ENCODE peak calls at places on chromosomes 12 and 14, in seven cellular contexts. One of them, this sample, is unnamed.

GRCh38 chr12:64160718-64161060 is 61.4 kb downstream of the KICS2 start:
- DNase-seq in iris pigment epithelial cell: peak
- DNase-seq in activated CD4-positive, alpha-beta T cell treated with anti-CD3 and anti-CD28 coated beads, Interleukin-2, amount 50 U/mL, for 4 hours: no peak
- DNase-seq in stimulated activated CD8-positive, alpha-beta memory T cell treated with anti-CD3 and anti-CD28 coated beads, Interleukin-15, amount 100 ng/mL, for 24 hours: no peak
- DNase-seq in choroid plexus epithelial cell: peak
- DNase-seq in amygdala: no peak
- DNase-seq in activated T-cell treated with anti-CD3 and anti-CD28 coated beads, Interleukin-2, amount 50 U/mL, for 48 hours: no peak
- DNase-seq in this sample: no peak

GRCh38 chr12:70609739-70610491 is 27.3 kb downstream of the PTPRB start:
- DNase-seq in choroid plexus epithelial cell: no peak
- DNase-seq in activated T-cell treated with anti-CD3 and anti-CD28 coated beads, Interleukin-2, amount 50 U/mL, for 48 hours: no peak
- DNase-seq in iris pigment epithelial cell: peak
- DNase-seq in activated CD4-positive, alpha-beta T cell treated with anti-CD3 and anti-CD28 coated beads, Interleukin-2, amount 50 U/mL, for 4 hours: no peak
- DNase-seq in stimulated activated CD8-positive, alpha-beta memory T cell treated with anti-CD3 and anti-CD28 coated beads, Interleukin-15, amount 100 ng/mL, for 24 hours: no peak
- DNase-seq in amygdala: no peak
- DNase-seq in this sample: no peak

GRCh38 chr12:71665109-71665476 is 992 bp downstream of the THAP2 start:
- DNase-seq in iris pigment epithelial cell: no peak
- DNase-seq in activated CD4-positive, alpha-beta T cell treated with anti-CD3 and anti-CD28 coated beads, Interleukin-2, amount 50 U/mL, for 4 hours: no peak
- DNase-seq in activated T-cell treated with anti-CD3 and anti-CD28 coated beads, Interleukin-2, amount 50 U/mL, for 48 hours: no peak
- DNase-seq in amygdala: no peak
- DNase-seq in stimulated activated CD8-positive, alpha-beta memory T cell treated with anti-CD3 and anti-CD28 coated beads, Interleukin-15, amount 100 ng/mL, for 24 hours: no peak
- DNase-seq in choroid plexus epithelial cell: no peak
- DNase-seq in this sample: no peak

GRCh38 chr12:96327889-96328288 is 72.3 kb downstream of the CDK17 start:
- DNase-seq in activated T-cell treated with anti-CD3 and anti-CD28 coated beads, Interleukin-2, amount 50 U/mL, for 48 hours: no peak
- DNase-seq in activated CD4-positive, alpha-beta T cell treated with anti-CD3 and anti-CD28 coated beads, Interleukin-2, amount 50 U/mL, for 4 hours: no peak
- DNase-seq in choroid plexus epithelial cell: no peak
- DNase-seq in amygdala: no peak
- DNase-seq in iris pigment epithelial cell: no peak
- DNase-seq in stimulated activated CD8-positive, alpha-beta memory T cell treated with anti-CD3 and anti-CD28 coated beads, Interleukin-15, amount 100 ng/mL, for 24 hours: no peak
- DNase-seq in this sample: no peak

GRCh38 chr14:73747386-73748211 is 33.4 kb upstream of the PNMA1 start:
- DNase-seq in choroid plexus epithelial cell: no peak
- DNase-seq in stimulated activated CD8-positive, alpha-beta memory T cell treated with anti-CD3 and anti-CD28 coated beads, Interleukin-15, amount 100 ng/mL, for 24 hours: no peak
- DNase-seq in iris pigment epithelial cell: no peak
- DNase-seq in amygdala: no peak
- DNase-seq in activated T-cell treated with anti-CD3 and anti-CD28 coated beads, Interleukin-2, amount 50 U/mL, for 48 hours: no peak
- DNase-seq in activated CD4-positive, alpha-beta T cell treated with anti-CD3 and anti-CD28 coated beads, Interleukin-2, amount 50 U/mL, for 4 hours: no peak
- DNase-seq in this sample: no peak

GRCh38 chr12:54569995-54570531 is 18.4 kb downstream of the PPP1R1A start:
- DNase-seq in choroid plexus epithelial cell: no peak
- DNase-seq in iris pigment epithelial cell: no peak
- DNase-seq in activated T-cell treated with anti-CD3 and anti-CD28 coated beads, Interleukin-2, amount 50 U/mL, for 48 hours: no peak
- DNase-seq in activated CD4-positive, alpha-beta T cell treated with anti-CD3 and anti-CD28 coated beads, Interleukin-2, amount 50 U/mL, for 4 hours: no peak
- DNase-seq in stimulated activated CD8-positive, alpha-beta memory T cell treated with anti-CD3 and anti-CD28 coated beads, Interleukin-15, amount 100 ng/mL, for 24 hours: no peak
- DNase-seq in amygdala: no peak
- DNase-seq in this sample: no peak

GRCh38 chr14:93930296-93930988 is 3.3 kb downstream of the FAM181A start:
- DNase-seq in stimulated activated CD8-positive, alpha-beta memory T cell treated with anti-CD3 and anti-CD28 coated beads, Interleukin-15, amount 100 ng/mL, for 24 hours: no peak
- DNase-seq in iris pigment epithelial cell: no peak
- DNase-seq in amygdala: no peak
- DNase-seq in activated T-cell treated with anti-CD3 and anti-CD28 coated beads, Interleukin-2, amount 50 U/mL, for 48 hours: no peak
- DNase-seq in activated CD4-positive, alpha-beta T cell treated with anti-CD3 and anti-CD28 coated beads, Interleukin-2, amount 50 U/mL, for 4 hours: no peak
- DNase-seq in choroid plexus epithelial cell: no peak
- DNase-seq in this sample: no peak

GRCh38 chr14:104390941-104391901 is 188.3 kb upstream of the C14orf180 start:
- DNase-seq in choroid plexus epithelial cell: no peak
- DNase-seq in iris pigment epithelial cell: no peak
- DNase-seq in activated T-cell treated with anti-CD3 and anti-CD28 coated beads, Interleukin-2, amount 50 U/mL, for 48 hours: no peak
- DNase-seq in activated CD4-positive, alpha-beta T cell treated with anti-CD3 and anti-CD28 coated beads, Interleukin-2, amount 50 U/mL, for 4 hours: no peak
- DNase-seq in amygdala: no peak
- DNase-seq in stimulated activated CD8-positive, alpha-beta memory T cell treated with anti-CD3 and anti-CD28 coated beads, Interleukin-15, amount 100 ng/mL, for 24 hours: no peak
- DNase-seq in this sample: no peak

GRCh38 chr12:131860472-131861260 is 32.5 kb downstream of the MMP17 start:
- DNase-seq in stimulated activated CD8-positive, alpha-beta memory T cell treated with anti-CD3 and anti-CD28 coated beads, Interleukin-15, amount 100 ng/mL, for 24 hours: no peak
- DNase-seq in activated CD4-positive, alpha-beta T cell treated with anti-CD3 and anti-CD28 coated beads, Interleukin-2, amount 50 U/mL, for 4 hours: no peak
- DNase-seq in choroid plexus epithelial cell: peak
- DNase-seq in activated T-cell treated with anti-CD3 and anti-CD28 coated beads, Interleukin-2, amount 50 U/mL, for 48 hours: no peak
- DNase-seq in amygdala: no peak
- DNase-seq in iris pigment epithelial cell: peak
- DNase-seq in this sample: no peak

GRCh38 chr14:92302481-92302880 is 20.5 kb upstream of the SLC24A4 start:
- DNase-seq in choroid plexus epithelial cell: no peak
- DNase-seq in activated T-cell treated with anti-CD3 and anti-CD28 coated beads, Interleukin-2, amount 50 U/mL, for 48 hours: no peak
- DNase-seq in stimulated activated CD8-positive, alpha-beta memory T cell treated with anti-CD3 and anti-CD28 coated beads, Interleukin-15, amount 100 ng/mL, for 24 hours: no peak
- DNase-seq in amygdala: no peak
- DNase-seq in activated CD4-positive, alpha-beta T cell treated with anti-CD3 and anti-CD28 coated beads, Interleukin-2, amount 50 U/mL, for 4 hours: no peak
- DNase-seq in iris pigment epithelial cell: no peak
- DNase-seq in this sample: no peak

GRCh38 chr12:128970941-128971340 is 117.7 kb downstream of the GLT1D1 start:
- DNase-seq in choroid plexus epithelial cell: no peak
- DNase-seq in activated CD4-positive, alpha-beta T cell treated with anti-CD3 and anti-CD28 coated beads, Interleukin-2, amount 50 U/mL, for 4 hours: no peak
- DNase-seq in iris pigment epithelial cell: no peak
- DNase-seq in amygdala: no peak
- DNase-seq in activated T-cell treated with anti-CD3 and anti-CD28 coated beads, Interleukin-2, amount 50 U/mL, for 48 hours: no peak
- DNase-seq in stimulated activated CD8-positive, alpha-beta memory T cell treated with anti-CD3 and anti-CD28 coated beads, Interleukin-15, amount 100 ng/mL, for 24 hours: no peak
- DNase-seq in this sample: peak

GRCh38 chr14:64478634-64479250 is 13.4 kb downstream of the AKAP5 start:
- DNase-seq in amygdala: no peak
- DNase-seq in activated T-cell treated with anti-CD3 and anti-CD28 coated beads, Interleukin-2, amount 50 U/mL, for 48 hours: no peak
- DNase-seq in stimulated activated CD8-positive, alpha-beta memory T cell treated with anti-CD3 and anti-CD28 coated beads, Interleukin-15, amount 100 ng/mL, for 24 hours: no peak
- DNase-seq in choroid plexus epithelial cell: peak
- DNase-seq in iris pigment epithelial cell: peak
- DNase-seq in activated CD4-positive, alpha-beta T cell treated with anti-CD3 and anti-CD28 coated beads, Interleukin-2, amount 50 U/mL, for 4 hours: no peak
- DNase-seq in this sample: no peak